ENCODE peak calls at places on chromosomes 3 and 15, in ten cellular contexts. T, Q, I, C, P, J, X, H, V and K are unnamed samples.

GRCh38 chr3:81579744-81580143 is 181.7 kb downstream of the GBE1 start:
- DNase-seq in T (no peak), Q (no peak), I (no peak), C (no peak), P (no peak), J (no peak), X (no peak), H (no peak), V (no peak), K (no peak)

GRCh38 chr3:46380471-46381215 is 9.9 kb downstream of the CCR5 start:
- DNase-seq in T (no peak), Q (no peak), I (no peak), C (no peak), P (no peak), J (peak; percentile 46), X (no peak), H (no peak), V (no peak), K (no peak)

GRCh38 chr3:129794319-129795201 is 99.0 kb downstream of the TMCC1 start:
- DNase-seq in T (no peak), Q (peak; percentile 94), I (peak; percentile 29), C (peak; percentile 71), P (peak; percentile 51), J (peak; percentile 65), X (peak; percentile 5), H (peak; percentile 58), V (no peak), K (peak; percentile 87)

GRCh38 chr3:71532639-71533395 is 50.7 kb downstream of the FOXP1 start:
- DNase-seq in T (no peak), Q (no peak), I (no peak), C (no peak), P (no peak), J (peak; percentile 67), X (no peak), H (no peak), V (no peak), K (no peak)

GRCh38 chr3:188170461-188171459 is 16.8 kb downstream of the LPP start:
- DNase-seq in T (no peak), Q (no peak), I (peak; percentile 35), C (no peak), P (no peak), J (no peak), X (peak; percentile 32), H (no peak), V (no peak), K (no peak)

GRCh38 chr3:58049143-58049785 is 41.0 kb downstream of the FLNB start:
- DNase-seq in T (peak; percentile 80), Q (peak; percentile 99), I (no peak), C (peak; percentile 65), P (peak; percentile 92), J (peak; percentile 77), X (no peak), H (peak; percentile 56), V (peak; percentile 96), K (peak; percentile 47)

GRCh38 chr15:40770147-40770721 is 454 bp downstream of the C15orf62 start:
- DNase-seq in T (no peak), Q (no peak), I (peak; percentile 87), C (no peak), P (no peak), J (peak; percentile 57), X (no peak), H (peak; percentile 59), V (no peak), K (no peak)

GRCh38 chr3:152779649-152780048 is 55.3 kb upstream of the P2RY1 start:
- DNase-seq in T (no peak), Q (peak; percentile 1), I (no peak), C (no peak), P (no peak), J (no peak), X (no peak), H (no peak), V (peak; percentile 12), K (no peak)

GRCh38 chr15:48544816-48545215 is 100.7 kb downstream of the FBN1 start:
- DNase-seq in T (no peak), Q (no peak), I (no peak), C (no peak), P (no peak), J (no peak), X (no peak), H (no peak), V (peak; percentile 73), K (no peak)

GRCh38 chr3:104291437-104291851 is 1075.3 kb upstream of the ALCAM start:
- DNase-seq in T (no peak), Q (peak; percentile 21), I (peak; percentile 15), C (no peak), P (no peak), J (no peak), X (no peak), H (no peak), V (peak; percentile 32), K (no peak)